ENCODE peak calls at places on chromosome 14, in four cellular contexts. One of them, this sample, is unnamed. For H3K4me1, the result is how much of the 10 kb centered on the place peaks cover.

GRCh38 chr14:36522347-36522971 is 2.4 kb upstream of the NKX2-1 start:
- DNase-seq in right cardiac atrium: no peak
- DNase-seq in mammary epithelial cell: no peak
- DNase-seq in ovary: no peak
- DNase-seq in this sample: no peak

GRCh38 chr14:105495101-105495989 is 4.3 kb downstream of the TEDC1 start:
- DNase-seq in right cardiac atrium: peak
- DNase-seq in mammary epithelial cell: no peak
- DNase-seq in ovary: no peak
- DNase-seq in this sample: peak

GRCh38 chr14:89779707-89780106 is 174.8 kb downstream of the EFCAB11 start:
- DNase-seq in right cardiac atrium: no peak
- DNase-seq in mammary epithelial cell: no peak
- DNase-seq in ovary: no peak
- DNase-seq in this sample: no peak

GRCh38 chr14:98608071-98609060 is 663.6 kb downstream of the BCL11B start:
- DNase-seq in right cardiac atrium: no peak
- DNase-seq in mammary epithelial cell: no peak
- DNase-seq in ovary: no peak
- DNase-seq in this sample: no peak

GRCh38 chr14:30312214-30312613 is 246.7 kb upstream of the G2E3 start:
- DNase-seq in right cardiac atrium: no peak
- DNase-seq in mammary epithelial cell: no peak
- DNase-seq in ovary: no peak
- DNase-seq in this sample: no peak

GRCh38 chr14:50371546-50371945 is 25.1 kb downstream of the CDKL1 start:
- DNase-seq in right cardiac atrium: no peak
- DNase-seq in mammary epithelial cell: no peak
- DNase-seq in ovary: no peak
- DNase-seq in this sample: no peak

GRCh38 chr14:31403707-31404106 is 16.6 kb downstream of the HEATR5A start:
- DNase-seq in right cardiac atrium: no peak
- DNase-seq in mammary epithelial cell: no peak
- DNase-seq in ovary: no peak
- DNase-seq in this sample: no peak

GRCh38 chr14:64841121-64841611 is 38.5 kb downstream of the SPTB start:
- DNase-seq in right cardiac atrium: no peak
- DNase-seq in mammary epithelial cell: peak
- DNase-seq in ovary: no peak
- DNase-seq in this sample: no peak

GRCh38 chr14:101187017-101187815 is 283.7 kb upstream of the RTL1 start:
- DNase-seq in right cardiac atrium: no peak
- DNase-seq in mammary epithelial cell: no peak
- DNase-seq in ovary: no peak
- DNase-seq in this sample: no peak

GRCh38 chr14:69695664-69696527 is 71.0 kb upstream of the SRSF5 start:
- DNase-seq in right cardiac atrium: peak
- DNase-seq in mammary epithelial cell: peak
- DNase-seq in ovary: peak
- DNase-seq in this sample: no peak

GRCh38 chr14:74502236-74503019 is 8.9 kb downstream of the ISCA2 start:
- DNase-seq in right cardiac atrium: peak
- DNase-seq in mammary epithelial cell: peak
- DNase-seq in ovary: no peak
- DNase-seq in this sample: no peak

GRCh38 chr14:87066221-87066817 is 926.7 kb downstream of the GALC start:
- DNase-seq in right cardiac atrium: no peak
- DNase-seq in mammary epithelial cell: peak
- DNase-seq in ovary: no peak
- DNase-seq in this sample: no peak

GRCh38 chr14:68402525-68403101 is 390.3 kb downstream of the ZFP36L1 start:
- DNase-seq in right cardiac atrium: no peak
- DNase-seq in mammary epithelial cell: no peak
- DNase-seq in ovary: no peak
- DNase-seq in this sample: no peak

GRCh38 chr14:90193925-90194324 is 62.4 kb upstream of the PSMC1 start:
- DNase-seq in right cardiac atrium: no peak
- DNase-seq in mammary epithelial cell: no peak
- DNase-seq in ovary: no peak
- DNase-seq in this sample: no peak

DNA sequence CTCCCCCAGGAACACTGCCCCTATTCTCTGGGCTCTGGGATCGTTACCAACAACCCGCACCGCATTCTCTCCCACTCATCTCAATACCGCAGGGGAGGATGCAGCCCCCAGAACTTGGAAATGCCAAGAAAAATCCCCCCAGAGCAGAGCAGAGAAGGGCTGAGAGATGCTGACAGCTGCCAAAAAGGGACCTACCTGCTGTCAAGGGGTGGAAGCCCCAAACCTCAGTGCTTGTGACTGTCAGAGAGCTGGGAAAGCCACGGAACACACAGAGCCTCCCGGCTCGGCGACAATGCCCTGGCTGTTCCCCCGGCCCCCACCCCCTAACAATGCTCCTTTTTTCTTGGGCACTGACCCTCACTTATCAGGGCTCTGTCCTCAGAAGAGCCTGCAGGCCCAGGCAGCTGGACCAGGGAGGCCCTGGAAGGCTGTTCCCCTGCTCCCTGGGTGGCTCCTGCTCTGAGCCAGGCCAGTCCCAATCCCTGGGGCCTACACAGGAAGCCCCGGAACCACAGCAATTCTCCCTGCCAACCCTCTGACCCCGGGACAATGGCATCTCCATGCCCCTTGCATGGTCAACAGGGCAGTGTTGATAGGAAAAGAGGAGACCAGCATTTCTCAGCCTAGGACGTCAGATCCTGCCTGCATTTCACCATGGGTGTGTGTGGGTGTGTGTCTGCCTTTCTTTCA is 78.9 kb downstream of the ITPK1 start:
- DNase-seq in right cardiac atrium: peak
- DNase-seq in mammary epithelial cell: no peak
- DNase-seq in ovary: peak
- DNase-seq in this sample: no peak
- H3K4me1 ChIP-seq in right cardiac atrium: under half
- H3K4me1 ChIP-seq in mammary epithelial cell: half or more
- H3K4me1 ChIP-seq in ovary: under half
- H3K4me1 ChIP-seq in this sample: half or more

DNA sequence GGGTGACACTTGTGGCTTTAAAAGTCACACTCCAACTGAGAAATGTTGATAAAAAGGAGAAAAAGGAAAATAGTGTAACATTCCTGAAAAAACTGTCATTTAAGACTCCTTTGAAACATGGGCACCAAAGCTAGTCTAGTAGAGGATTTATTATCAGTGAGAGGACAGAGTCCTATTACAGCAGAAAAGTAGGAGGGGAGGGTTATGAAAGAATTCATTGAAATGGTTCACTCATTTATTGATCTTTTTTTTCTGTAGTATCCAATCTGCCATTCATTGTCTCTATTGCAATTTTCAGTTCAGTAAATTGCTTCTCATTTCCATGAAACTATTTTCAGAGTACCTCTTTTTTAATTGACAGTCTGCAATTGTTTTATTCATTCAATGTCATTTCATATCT is 25.4 kb downstream of the PPM1A start:
- DNase-seq in right cardiac atrium: no peak
- DNase-seq in mammary epithelial cell: no peak
- DNase-seq in ovary: no peak
- DNase-seq in this sample: no peak
- H3K4me1 ChIP-seq in right cardiac atrium: under half
- H3K4me1 ChIP-seq in mammary epithelial cell: under half
- H3K4me1 ChIP-seq in ovary: under half
- H3K4me1 ChIP-seq in this sample: under half

GRCh38 chr14:103370087-103370486 is 15.1 kb upstream of the MARK3 start:
- DNase-seq in right cardiac atrium: no peak
- DNase-seq in mammary epithelial cell: no peak
- DNase-seq in ovary: no peak
- DNase-seq in this sample: no peak
- H3K4me1 ChIP-seq in right cardiac atrium: under half
- H3K4me1 ChIP-seq in mammary epithelial cell: under half
- H3K4me1 ChIP-seq in ovary: under half
- H3K4me1 ChIP-seq in this sample: under half

GRCh38 chr14:39419272-39419671 is 13.0 kb downstream of the FBXO33 start:
- DNase-seq in right cardiac atrium: no peak
- DNase-seq in mammary epithelial cell: no peak
- DNase-seq in ovary: no peak
- DNase-seq in this sample: no peak
- H3K4me1 ChIP-seq in right cardiac atrium: under half
- H3K4me1 ChIP-seq in mammary epithelial cell: under half
- H3K4me1 ChIP-seq in ovary: under half
- H3K4me1 ChIP-seq in this sample: under half

GRCh38 chr14:32779845-32780244 is 158.8 kb upstream of the NPAS3 start:
- DNase-seq in right cardiac atrium: no peak
- DNase-seq in mammary epithelial cell: no peak
- DNase-seq in ovary: no peak
- DNase-seq in this sample: no peak

GRCh38 chr14:32785585-32785984 is 153.1 kb upstream of the NPAS3 start:
- DNase-seq in right cardiac atrium: no peak
- DNase-seq in mammary epithelial cell: no peak
- DNase-seq in ovary: no peak
- DNase-seq in this sample: no peak

GRCh38 chr14:32784408-32784807 is 154.3 kb upstream of the NPAS3 start:
- DNase-seq in right cardiac atrium: no peak
- DNase-seq in mammary epithelial cell: no peak
- DNase-seq in ovary: no peak
- DNase-seq in this sample: no peak
- H3K4me1 ChIP-seq in right cardiac atrium: under half
- H3K4me1 ChIP-seq in mammary epithelial cell: under half
- H3K4me1 ChIP-seq in ovary: under half
- H3K4me1 ChIP-seq in this sample: under half

GRCh38 chr14:103404920-103405319 is 19.7 kb downstream of the MARK3 start:
- DNase-seq in right cardiac atrium: no peak
- DNase-seq in mammary epithelial cell: no peak
- DNase-seq in ovary: peak
- DNase-seq in this sample: peak

GRCh38 chr14:103404032-103404918 is 19.1 kb downstream of the MARK3 start:
- DNase-seq in right cardiac atrium: no peak
- DNase-seq in mammary epithelial cell: no peak
- DNase-seq in ovary: no peak
- DNase-seq in this sample: no peak

GRCh38 chr14:103402700-103403099 is 17.5 kb downstream of the MARK3 start:
- DNase-seq in right cardiac atrium: no peak
- DNase-seq in mammary epithelial cell: no peak
- DNase-seq in ovary: no peak
- DNase-seq in this sample: no peak

GRCh38 chr14:103408491-103409155 is 23.4 kb downstream of the MARK3 start:
- DNase-seq in right cardiac atrium: no peak
- DNase-seq in mammary epithelial cell: no peak
- DNase-seq in ovary: peak
- DNase-seq in this sample: no peak
- H3K4me1 ChIP-seq in right cardiac atrium: under half
- H3K4me1 ChIP-seq in mammary epithelial cell: under half
- H3K4me1 ChIP-seq in ovary: under half
- H3K4me1 ChIP-seq in this sample: half or more

GRCh38 chr14:91381801-91382670 is 35.6 kb downstream of the CCDC88C start:
- DNase-seq in right cardiac atrium: no peak
- DNase-seq in mammary epithelial cell: no peak
- DNase-seq in ovary: no peak
- DNase-seq in this sample: no peak
- H3K4me1 ChIP-seq in right cardiac atrium: under half
- H3K4me1 ChIP-seq in mammary epithelial cell: under half
- H3K4me1 ChIP-seq in ovary: under half
- H3K4me1 ChIP-seq in this sample: under half

This sample was measured in lower lobe of right lung.